ENCODE peak calls at places on chromosomes 2 and 18, in ten cellular contexts. One of them, this sample, is unnamed.

GRCh38 chr18:24790347-24790746 is 329.9 kb downstream of the HRH4 start:
- DNase-seq in RWPE2: no peak
- DNase-seq in GM23248: no peak
- DNase-seq in naive thymus-derived CD4-positive, alpha-beta T cell: no peak
- DNase-seq in astrocyte: no peak
- DNase-seq in sigmoid colon: no peak
- DNase-seq in tibial nerve: no peak
- DNase-seq in neuronal stem cell: no peak
- DNase-seq in testis: no peak
- DNase-seq in adrenal gland: no peak
- DNase-seq in this sample: no peak

GRCh38 chr2:75246441-75247167 is 47.3 kb upstream of the TACR1 start:
- DNase-seq in naive thymus-derived CD4-positive, alpha-beta T cell: no peak
- DNase-seq in RWPE2: no peak
- DNase-seq in neuronal stem cell: no peak
- DNase-seq in astrocyte: peak; percentile 17
- DNase-seq in tibial nerve: no peak
- DNase-seq in testis: no peak
- DNase-seq in adrenal gland: no peak
- DNase-seq in sigmoid colon: no peak
- DNase-seq in GM23248: peak; percentile 35
- DNase-seq in this sample: no peak

GRCh38 chr2:48122166-48122565 is 215.9 kb upstream of the FBXO11 start:
- DNase-seq in testis: no peak
- DNase-seq in naive thymus-derived CD4-positive, alpha-beta T cell: no peak
- DNase-seq in astrocyte: no peak
- DNase-seq in GM23248: no peak
- DNase-seq in tibial nerve: no peak
- DNase-seq in neuronal stem cell: no peak
- DNase-seq in RWPE2: no peak
- DNase-seq in sigmoid colon: no peak
- DNase-seq in adrenal gland: no peak
- DNase-seq in this sample: no peak

GRCh38 chr2:230798769-230799399 is 65.9 kb upstream of the ITM2C start:
- DNase-seq in neuronal stem cell: peak; percentile 17
- DNase-seq in tibial nerve: no peak
- DNase-seq in RWPE2: no peak
- DNase-seq in adrenal gland: no peak
- DNase-seq in astrocyte: no peak
- DNase-seq in naive thymus-derived CD4-positive, alpha-beta T cell: no peak
- DNase-seq in testis: no peak
- DNase-seq in GM23248: peak; percentile 77
- DNase-seq in sigmoid colon: no peak
- DNase-seq in this sample: no peak

GRCh38 chr18:77124452-77124922 is 8.1 kb downstream of the MBP start:
- DNase-seq in neuronal stem cell: no peak
- DNase-seq in astrocyte: no peak
- DNase-seq in sigmoid colon: peak; percentile 63
- DNase-seq in RWPE2: no peak
- DNase-seq in tibial nerve: no peak
- DNase-seq in naive thymus-derived CD4-positive, alpha-beta T cell: peak; percentile 56
- DNase-seq in adrenal gland: peak; percentile 46
- DNase-seq in testis: no peak
- DNase-seq in GM23248: peak; percentile 48
- DNase-seq in this sample: no peak

GRCh38 chr18:67151366-67151765 is 365.2 kb downstream of the DSEL start:
- DNase-seq in GM23248: no peak
- DNase-seq in naive thymus-derived CD4-positive, alpha-beta T cell: no peak
- DNase-seq in testis: no peak
- DNase-seq in RWPE2: no peak
- DNase-seq in astrocyte: no peak
- DNase-seq in neuronal stem cell: no peak
- DNase-seq in adrenal gland: no peak
- DNase-seq in tibial nerve: no peak
- DNase-seq in sigmoid colon: no peak
- DNase-seq in this sample: no peak

GRCh38 chr2:72745679-72746368 is 80.0 kb downstream of the EXOC6B start:
- DNase-seq in astrocyte: peak; percentile 46
- DNase-seq in sigmoid colon: no peak
- DNase-seq in naive thymus-derived CD4-positive, alpha-beta T cell: no peak
- DNase-seq in testis: no peak
- DNase-seq in adrenal gland: no peak
- DNase-seq in neuronal stem cell: peak; percentile 51
- DNase-seq in GM23248: peak; percentile 76
- DNase-seq in tibial nerve: no peak
- DNase-seq in RWPE2: no peak
- DNase-seq in this sample: no peak

GRCh38 chr2:158321264-158321663 is 135.3 kb downstream of the CCDC148 start:
- DNase-seq in sigmoid colon: no peak
- DNase-seq in RWPE2: peak; percentile 68
- DNase-seq in adrenal gland: no peak
- DNase-seq in GM23248: peak; percentile 23
- DNase-seq in naive thymus-derived CD4-positive, alpha-beta T cell: no peak
- DNase-seq in tibial nerve: no peak
- DNase-seq in astrocyte: peak; percentile 85
- DNase-seq in testis: no peak
- DNase-seq in neuronal stem cell: no peak
- DNase-seq in this sample: no peak

GRCh38 chr2:158761626-158762025 is 33.5 kb upstream of the DAPL1 start:
- DNase-seq in adrenal gland: no peak
- DNase-seq in neuronal stem cell: no peak
- DNase-seq in sigmoid colon: no peak
- DNase-seq in tibial nerve: no peak
- DNase-seq in naive thymus-derived CD4-positive, alpha-beta T cell: no peak
- DNase-seq in testis: no peak
- DNase-seq in GM23248: peak; percentile 80
- DNase-seq in RWPE2: peak; percentile 80
- DNase-seq in astrocyte: peak; percentile 63
- DNase-seq in this sample: no peak

GRCh38 chr2:119010336-119010735 is 68.3 kb downstream of the MARCO start:
- DNase-seq in adrenal gland: no peak
- DNase-seq in astrocyte: no peak
- DNase-seq in naive thymus-derived CD4-positive, alpha-beta T cell: no peak
- DNase-seq in GM23248: no peak
- DNase-seq in sigmoid colon: no peak
- DNase-seq in RWPE2: no peak
- DNase-seq in neuronal stem cell: no peak
- DNase-seq in tibial nerve: no peak
- DNase-seq in testis: no peak
- DNase-seq in this sample: no peak

GRCh38 chr2:75003276-75003675 is 44.8 kb downstream of the POLE4 start:
- DNase-seq in sigmoid colon: no peak
- DNase-seq in astrocyte: peak; percentile 7
- DNase-seq in tibial nerve: no peak
- DNase-seq in neuronal stem cell: no peak
- DNase-seq in GM23248: no peak
- DNase-seq in testis: no peak
- DNase-seq in RWPE2: no peak
- DNase-seq in adrenal gland: no peak
- DNase-seq in naive thymus-derived CD4-positive, alpha-beta T cell: no peak
- DNase-seq in this sample: no peak

GRCh38 chr2:73503992-73504570 is 118.4 kb downstream of the ALMS1 start:
- DNase-seq in adrenal gland: no peak
- DNase-seq in astrocyte: no peak
- DNase-seq in tibial nerve: no peak
- DNase-seq in GM23248: no peak
- DNase-seq in sigmoid colon: no peak
- DNase-seq in RWPE2: no peak
- DNase-seq in testis: no peak
- DNase-seq in naive thymus-derived CD4-positive, alpha-beta T cell: no peak
- DNase-seq in neuronal stem cell: no peak
- DNase-seq in this sample: no peak

GRCh38 chr18:67305466-67305865 is 211.1 kb downstream of the DSEL start:
- DNase-seq in neuronal stem cell: no peak
- DNase-seq in naive thymus-derived CD4-positive, alpha-beta T cell: no peak
- DNase-seq in astrocyte: no peak
- DNase-seq in tibial nerve: no peak
- DNase-seq in sigmoid colon: no peak
- DNase-seq in adrenal gland: no peak
- DNase-seq in GM23248: no peak
- DNase-seq in testis: no peak
- DNase-seq in RWPE2: no peak
- DNase-seq in this sample: no peak

GRCh38 chr2:30230855-30231725 is at the start of gene LBH:
- DNase-seq in GM23248: peak; percentile 95
- DNase-seq in astrocyte: peak; percentile 67
- DNase-seq in tibial nerve: peak; percentile 78
- DNase-seq in RWPE2: no peak
- DNase-seq in neuronal stem cell: peak; percentile 91
- DNase-seq in adrenal gland: peak; percentile 87
- DNase-seq in testis: peak; percentile 92
- DNase-seq in sigmoid colon: peak; percentile 93
- DNase-seq in naive thymus-derived CD4-positive, alpha-beta T cell: peak; percentile 90
- DNase-seq in this sample: peak; percentile 95

DNA sequence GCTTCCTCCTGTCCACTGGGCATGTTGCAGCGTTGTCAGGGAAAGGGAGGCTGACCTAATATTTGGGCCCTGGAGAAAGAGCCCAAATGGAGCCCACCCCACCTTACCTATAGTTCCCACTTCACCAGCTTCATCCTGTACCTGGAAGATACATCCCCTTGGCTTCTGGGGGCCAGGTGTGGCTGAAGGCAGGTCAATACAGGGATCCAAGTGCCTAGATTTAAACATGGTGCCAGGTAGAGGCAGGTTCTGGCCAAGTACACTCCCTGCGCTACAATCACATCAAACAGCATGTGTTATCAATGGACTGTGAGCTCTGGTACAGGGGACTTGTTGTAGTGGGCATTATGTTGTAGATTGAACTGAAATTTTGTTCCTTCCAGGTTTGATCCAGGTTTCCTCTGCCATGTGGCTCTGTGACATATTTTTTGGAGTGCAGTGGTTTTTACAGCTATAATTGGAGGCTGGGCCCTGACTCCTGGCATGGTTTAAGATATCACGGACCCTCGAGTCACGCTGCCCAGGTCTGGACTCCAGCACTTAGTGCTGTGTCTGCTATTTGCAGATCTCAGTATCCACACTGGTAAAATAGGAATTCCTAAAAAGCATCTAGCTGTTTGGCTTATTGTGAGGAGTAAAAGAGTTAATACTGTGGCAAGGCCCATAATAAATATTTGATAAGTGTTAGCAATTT is 23.8 kb downstream of the MYCN start:
- DNase-seq in sigmoid colon: no peak
- DNase-seq in astrocyte: no peak
- DNase-seq in tibial nerve: no peak
- DNase-seq in adrenal gland: no peak
- DNase-seq in RWPE2: no peak
- DNase-seq in GM23248: no peak
- DNase-seq in testis: no peak
- DNase-seq in naive thymus-derived CD4-positive, alpha-beta T cell: no peak
- DNase-seq in neuronal stem cell: no peak
- DNase-seq in this sample: no peak
- H3K9me3 ChIP-seq in sigmoid colon: no peaks in the 10 kb centered on the region
- H3K9me3 ChIP-seq in astrocyte: no peaks in the 10 kb centered on the region
- H3K9me3 ChIP-seq in tibial nerve: no peaks in the 10 kb centered on the region
- H3K9me3 ChIP-seq in adrenal gland: no peaks in the 10 kb centered on the region
- H3K9me3 ChIP-seq in RWPE2: no peaks in the 10 kb centered on the region
- H3K9me3 ChIP-seq in GM23248: no peaks in the 10 kb centered on the region
- H3K9me3 ChIP-seq in testis: no peaks in the 10 kb centered on the region
- H3K9me3 ChIP-seq in naive thymus-derived CD4-positive, alpha-beta T cell: no peaks in the 10 kb centered on the region
- H3K9me3 ChIP-seq in neuronal stem cell: no peaks in the 10 kb centered on the region
- H3K9me3 ChIP-seq in this sample: no peaks in the 10 kb centered on the region

DNA sequence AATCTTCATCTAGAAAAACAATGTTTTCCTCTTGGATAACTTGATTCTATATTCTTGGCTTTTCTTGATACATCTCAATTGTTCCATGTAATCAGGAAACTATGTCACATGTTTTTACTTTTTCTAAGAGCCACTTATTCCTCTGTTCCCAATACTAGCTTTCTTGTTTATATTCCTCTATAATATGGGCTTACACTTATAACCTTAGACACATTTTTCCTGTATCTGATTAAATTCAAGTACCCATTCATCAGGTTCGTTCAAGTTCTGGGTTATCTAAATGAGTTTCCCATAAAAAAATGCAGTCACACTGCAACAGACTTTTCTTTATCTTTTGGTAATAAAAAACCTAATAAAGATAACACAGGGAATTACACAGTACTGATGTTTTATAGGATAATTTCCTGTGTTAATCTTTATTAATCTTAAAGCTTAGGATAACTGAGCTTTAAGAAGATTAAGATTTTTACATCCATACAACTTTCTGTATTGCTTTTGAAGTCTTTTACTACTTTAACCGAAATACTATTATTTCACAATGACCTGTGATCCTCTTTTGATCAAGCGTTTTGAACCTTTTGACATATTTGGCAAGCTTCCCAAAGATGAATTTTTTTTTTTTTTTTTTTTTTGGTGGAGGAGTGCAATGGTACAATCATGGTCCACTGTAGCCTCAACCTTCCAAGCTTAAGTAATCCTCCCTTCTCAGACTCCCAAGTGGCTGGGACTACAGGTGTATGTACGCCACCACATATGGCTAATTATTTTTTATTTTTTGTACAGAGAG is 44.3 kb upstream of the C2orf66 start:
- DNase-seq in naive thymus-derived CD4-positive, alpha-beta T cell: no peak
- DNase-seq in testis: no peak
- DNase-seq in RWPE2: no peak
- DNase-seq in GM23248: no peak
- DNase-seq in astrocyte: no peak
- DNase-seq in adrenal gland: no peak
- DNase-seq in sigmoid colon: no peak
- DNase-seq in tibial nerve: no peak
- DNase-seq in neuronal stem cell: no peak
- DNase-seq in this sample: no peak
- H3K27ac ChIP-seq in naive thymus-derived CD4-positive, alpha-beta T cell: no peak overlapping the region
- H3K27ac ChIP-seq in testis: no peak overlapping the region
- H3K27ac ChIP-seq in RWPE2: no peak overlapping the region
- H3K27ac ChIP-seq in GM23248: no peak overlapping the region
- H3K27ac ChIP-seq in astrocyte: no peak overlapping the region
- H3K27ac ChIP-seq in adrenal gland: no peak overlapping the region
- H3K27ac ChIP-seq in sigmoid colon: no peak overlapping the region
- H3K27ac ChIP-seq in tibial nerve: no peak overlapping the region
- H3K27ac ChIP-seq in neuronal stem cell: no peak overlapping the region
- H3K27ac ChIP-seq in this sample: no peak overlapping the region

GRCh38 chr2:238606311-238606710 is 179.6 kb downstream of the ASB1 start:
- DNase-seq in tibial nerve: no peak
- DNase-seq in RWPE2: no peak
- DNase-seq in GM23248: no peak
- DNase-seq in adrenal gland: no peak
- DNase-seq in sigmoid colon: no peak
- DNase-seq in testis: no peak
- DNase-seq in naive thymus-derived CD4-positive, alpha-beta T cell: no peak
- DNase-seq in neuronal stem cell: no peak
- DNase-seq in astrocyte: no peak
- DNase-seq in this sample: no peak
- H3K9me3 ChIP-seq in tibial nerve: peaks cover 7% of the 10 kb centered on the region
- H3K9me3 ChIP-seq in RWPE2: peaks cover 3% of the 10 kb centered on the region
- H3K9me3 ChIP-seq in GM23248: no peaks in the 10 kb centered on the region
- H3K9me3 ChIP-seq in adrenal gland: no peaks in the 10 kb centered on the region
- H3K9me3 ChIP-seq in sigmoid colon: no peaks in the 10 kb centered on the region
- H3K9me3 ChIP-seq in testis: no peaks in the 10 kb centered on the region
- H3K9me3 ChIP-seq in naive thymus-derived CD4-positive, alpha-beta T cell: peaks cover 8% of the 10 kb centered on the region
- H3K9me3 ChIP-seq in neuronal stem cell: no peaks in the 10 kb centered on the region
- H3K9me3 ChIP-seq in astrocyte: no peaks in the 10 kb centered on the region
- H3K9me3 ChIP-seq in this sample: no peaks in the 10 kb centered on the region

GRCh38 chr2:218257390-218257981 is 3.3 kb upstream of the GPBAR1 start:
- DNase-seq in naive thymus-derived CD4-positive, alpha-beta T cell: peak; percentile 67
- DNase-seq in testis: peak; percentile 47
- DNase-seq in RWPE2: no peak
- DNase-seq in adrenal gland: peak; percentile 73
- DNase-seq in astrocyte: no peak
- DNase-seq in neuronal stem cell: no peak
- DNase-seq in tibial nerve: no peak
- DNase-seq in GM23248: peak; percentile 49
- DNase-seq in sigmoid colon: peak; percentile 56
- DNase-seq in this sample: peak; percentile 50
- H3K27ac ChIP-seq in naive thymus-derived CD4-positive, alpha-beta T cell: peak overlapping the region; percentile 67
- H3K27ac ChIP-seq in testis: no peak overlapping the region
- H3K27ac ChIP-seq in RWPE2: peak overlapping the region; percentile 11
- H3K27ac ChIP-seq in adrenal gland: peak overlapping the region; percentile 7
- H3K27ac ChIP-seq in astrocyte: no peak overlapping the region
- H3K27ac ChIP-seq in neuronal stem cell: no peak overlapping the region
- H3K27ac ChIP-seq in tibial nerve: no peak overlapping the region
- H3K27ac ChIP-seq in GM23248: no peak overlapping the region
- H3K27ac ChIP-seq in sigmoid colon: peak overlapping the region; percentile 51
- H3K27ac ChIP-seq in this sample: peak overlapping the region; percentile 15

This sample was measured in right cardiac atrium.